ENCODE peak calls at places on chromosomes 11 and 22, in six cellular contexts. H is ovary, S is upper lobe of right lung, G is foreskin keratinocyte, E is adrenal gland, I is breast epithelium. O is an unnamed sample.

GRCh38 chr11:1460396-1460795 is 26.2 kb downstream of the MOB2 start:
- DNase-seq in H (peak; percentile 90), S (peak; percentile 78), G (no peak), E (peak; percentile 47), I (no peak), O (no peak)

GRCh38 chr11:132685174-132685611 is 847.1 kb downstream of the OPCML start:
- DNase-seq in H (no peak), S (no peak), G (no peak), E (no peak), I (no peak), O (no peak)

GRCh38 chr22:17267661-17268330 is 48.6 kb upstream of the ADA2 start:
- DNase-seq in H (no peak), S (no peak), G (no peak), E (no peak), I (no peak), O (no peak)

GRCh38 chr11:44421090-44421675 is 111.2 kb upstream of the ALX4 start:
- DNase-seq in H (no peak), S (no peak), G (no peak), E (no peak), I (no peak), O (no peak)

GRCh38 chr22:46777609-46777970 is 15.1 kb downstream of the TBC1D22A start:
- DNase-seq in H (no peak), S (no peak), G (no peak), E (no peak), I (no peak), O (no peak)

GRCh38 chr11:103716363-103716762 is 320.1 kb upstream of the DDI1 start:
- DNase-seq in H (no peak), S (no peak), G (no peak), E (no peak), I (no peak), O (no peak)

GRCh38 chr11:48018561-48019229 is 38.3 kb downstream of the PTPRJ start:
- DNase-seq in H (no peak), S (no peak), G (no peak), E (no peak), I (no peak), O (no peak)

GRCh38 chr11:19829109-19829790 is 116.6 kb downstream of the NAV2 start:
- DNase-seq in H (no peak), S (no peak), G (peak; percentile 11), E (no peak), I (peak; percentile 74), O (no peak)

GRCh38 chr22:38383417-38383816 is 66.2 kb upstream of the CSNK1E start:
- DNase-seq in H (no peak), S (no peak), G (no peak), E (no peak), I (no peak), O (no peak)

GRCh38 chr22:45743687-45744086 is 72.1 kb downstream of the ATXN10 start:
- DNase-seq in H (no peak), S (no peak), G (no peak), E (no peak), I (no peak), O (no peak)

GRCh38 chr11:45341379-45341778 is 55.2 kb upstream of the SYT13 start:
- DNase-seq in H (no peak), S (no peak), G (no peak), E (no peak), I (no peak), O (no peak)

GRCh38 chr11:66360406-66361073 is 11.0 kb downstream of the SLC29A2 start:
- DNase-seq in H (no peak), S (peak; percentile 38), G (no peak), E (no peak), I (no peak), O (no peak)

GRCh38 chr11:114281388-114281956 is 14.7 kb upstream of the NNMT start:
- DNase-seq in H (no peak), S (no peak), G (no peak), E (no peak), I (no peak), O (no peak)

GRCh38 chr22:45626198-45626651 is 45.4 kb upstream of the ATXN10 start:
- DNase-seq in H (peak; percentile 12), S (peak; percentile 67), G (peak; percentile 81), E (no peak), I (peak; percentile 78), O (peak; percentile 76)

GRCh38 chr22:19178065-19178658 is 374 bp downstream of the SLC25A1 start:
- DNase-seq in H (no peak), S (peak; percentile 83), G (no peak), E (peak; percentile 61), I (no peak), O (peak; percentile 63)

GRCh38 chr22:19176175-19176630 is 2.3 kb downstream of the SLC25A1 start:
- DNase-seq in H (no peak), S (no peak), G (no peak), E (peak; percentile 41), I (no peak), O (no peak)

GRCh38 chr22:19177164-19178064 is 1.1 kb downstream of the SLC25A1 start:
- DNase-seq in H (no peak), S (no peak), G (no peak), E (no peak), I (no peak), O (no peak)

GRCh38 chr22:19175602-19176174 is 2.8 kb downstream of the SLC25A1 start:
- DNase-seq in H (no peak), S (no peak), G (no peak), E (no peak), I (no peak), O (no peak)

DNA sequence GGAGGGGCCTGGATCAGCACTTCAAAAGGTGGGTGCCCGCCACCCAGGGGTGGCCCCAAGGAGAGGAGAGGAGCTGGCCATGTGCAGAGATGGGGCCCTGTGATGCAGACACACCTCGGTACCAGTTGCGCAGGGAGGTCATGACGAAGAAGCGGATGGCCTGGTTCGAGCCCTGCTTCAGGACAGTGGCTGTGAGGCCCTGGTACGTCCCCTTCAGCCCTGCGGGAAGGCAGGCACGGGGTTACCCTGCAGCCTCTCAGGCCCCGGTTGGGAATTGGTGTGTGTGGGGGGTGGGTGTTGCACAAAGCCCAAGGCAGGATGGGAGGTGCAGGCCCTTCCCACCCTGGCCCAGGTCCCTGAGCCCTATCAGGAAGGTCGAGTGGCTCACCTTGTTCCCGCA is 1.8 kb downstream of the SLC25A1 start:
- DNase-seq in H (no peak), S (no peak), G (no peak), E (no peak), I (no peak), O (no peak)
- H3K27ac ChIP-seq in H (no peak overlapping the region), S (no peak overlapping the region), G (no peak overlapping the region), E (peak overlapping the region; percentile 88), I (no peak overlapping the region), O (no peak overlapping the region)

GRCh38 chr22:44497218-44497903 is 672 bp downstream of the RTL6 start:
- DNase-seq in H (peak; percentile 32), S (peak; percentile 67), G (no peak), E (peak; percentile 69), I (no peak), O (peak; percentile 25)

GRCh38 chr22:44495629-44496028 is 2.4 kb downstream of the RTL6 start:
- DNase-seq in H (no peak), S (no peak), G (no peak), E (no peak), I (no peak), O (no peak)

GRCh38 chr22:44496305-44496704 is 1.7 kb downstream of the RTL6 start:
- DNase-seq in H (no peak), S (no peak), G (no peak), E (no peak), I (no peak), O (no peak)

GRCh38 chr22:44497904-44498242 is at the start of gene RTL6:
- DNase-seq in H (no peak), S (no peak), G (no peak), E (no peak), I (no peak), O (no peak)

GRCh38 chr22:44496844-44497217 is 1.2 kb downstream of the RTL6 start:
- DNase-seq in H (peak; percentile 28), S (no peak), G (no peak), E (peak; percentile 37), I (no peak), O (no peak)
- H3K27ac ChIP-seq in H (no peak overlapping the region), S (no peak overlapping the region), G (no peak overlapping the region), E (peak overlapping the region; percentile 76), I (peak overlapping the region; percentile 93), O (no peak overlapping the region)

GRCh38 chr22:36367066-36367465 is 20.7 kb downstream of the MYH9 start:
- DNase-seq in H (no peak), S (no peak), G (no peak), E (no peak), I (no peak), O (no peak)

GRCh38 chr22:36369004-36369921 is 18.5 kb downstream of the MYH9 start:
- DNase-seq in H (no peak), S (no peak), G (no peak), E (no peak), I (peak; percentile 41), O (peak; percentile 16)

GRCh38 chr22:36367479-36367878 is 20.3 kb downstream of the MYH9 start:
- DNase-seq in H (no peak), S (no peak), G (no peak), E (peak; percentile 57), I (peak; percentile 35), O (peak; percentile 56)

GRCh38 chr22:36369922-36370781 is 17.6 kb downstream of the MYH9 start:
- DNase-seq in H (peak; percentile 60), S (peak; percentile 83), G (no peak), E (no peak), I (peak; percentile 73), O (peak; percentile 76)

DNA sequence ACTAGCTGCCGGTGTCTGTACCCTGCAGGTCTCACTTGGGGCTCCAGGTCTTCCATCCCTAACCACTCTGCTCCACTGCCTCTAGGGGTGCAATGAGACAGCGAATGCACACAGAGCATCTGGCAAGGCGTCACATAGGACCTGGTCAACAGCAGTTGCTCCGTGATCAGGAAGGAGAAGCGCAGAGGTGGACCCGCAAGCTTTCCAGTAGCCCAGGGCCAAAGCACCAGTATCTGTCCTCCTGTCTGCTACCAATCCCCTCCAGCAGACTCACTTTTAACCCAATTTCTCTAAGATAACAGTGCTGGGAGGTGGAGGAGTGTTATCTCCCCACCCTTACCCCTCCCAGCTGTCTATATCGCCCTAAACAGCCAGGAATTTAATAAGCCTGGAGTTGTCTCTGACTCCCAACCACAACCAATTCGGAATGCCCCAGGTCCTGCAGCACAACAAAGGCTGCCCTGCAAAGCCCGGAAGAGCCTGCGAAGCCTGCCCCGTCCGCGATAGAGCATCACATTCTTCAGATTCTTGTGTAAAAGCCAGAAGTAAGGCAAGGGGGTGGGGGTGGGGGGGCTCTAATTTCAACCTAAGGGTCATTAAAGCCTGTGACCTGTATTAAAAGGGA is 19.3 kb downstream of the MYH9 start:
- DNase-seq in H (no peak), S (no peak), G (no peak), E (peak; percentile 60), I (peak; percentile 65), O (peak; percentile 39)
- H3K27ac ChIP-seq in H (peak overlapping the region; percentile 62), S (peak overlapping the region; percentile 85), G (no peak overlapping the region), E (peak overlapping the region; percentile 79), I (peak overlapping the region; percentile 92), O (peak overlapping the region; percentile 98)

DNA sequence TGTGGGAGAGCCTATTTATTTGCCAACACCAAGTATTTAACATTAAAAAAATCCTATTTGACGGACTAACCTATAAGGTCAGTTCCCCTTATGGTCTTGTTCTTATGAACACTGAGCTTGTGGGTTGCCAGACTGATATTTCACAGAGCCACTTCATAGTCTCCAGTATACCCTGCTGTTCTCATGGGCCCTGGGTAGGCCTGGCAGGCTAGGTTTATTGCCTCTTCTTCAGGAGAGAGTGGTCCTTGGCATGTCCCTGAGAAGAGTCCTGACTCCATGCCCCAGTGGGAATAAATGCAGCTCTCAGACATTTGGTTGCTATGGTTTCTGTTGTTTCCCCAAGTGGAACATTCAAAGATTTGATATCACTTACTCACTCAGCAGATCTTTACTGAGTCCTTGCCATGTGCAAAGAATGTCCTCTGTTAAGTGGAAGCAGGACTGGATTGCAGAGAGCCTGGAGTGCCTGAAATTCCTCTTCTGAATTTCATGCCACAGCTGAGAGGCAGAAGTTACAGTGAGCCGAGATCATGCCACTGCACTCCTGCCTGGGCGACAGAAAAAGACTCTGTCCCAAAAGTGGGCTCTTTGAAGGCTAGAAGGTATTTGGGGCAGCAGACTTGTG is 15.7 kb downstream of the SLC5A1 start:
- DNase-seq in H (no peak), S (no peak), G (no peak), E (no peak), I (no peak), O (no peak)
- H3K27ac ChIP-seq in H (no peak overlapping the region), S (peak overlapping the region; percentile 42), G (no peak overlapping the region), E (no peak overlapping the region), I (no peak overlapping the region), O (no peak overlapping the region)

O was measured in body of pancreas.